ENCODE peak calls at places on chromosomes 11 and 22, in four cellular contexts. L is HCT116, N is A549, Z is transverse colon. T is an unnamed sample.

GRCh38 chr22:35477911-35478582 is 62.6 kb upstream of the RASD2 start:
- DNase-seq in L (peak; percentile 27), N (peak; percentile 70), Z (peak; percentile 72), T (peak; percentile 44)

GRCh38 chr11:69948256-69949141 is 129.3 kb upstream of the FGF3 start:
- DNase-seq in L (peak; percentile 96), N (peak; percentile 83), Z (peak; percentile 48), T (no peak)

GRCh38 chr11:31927982-31928381 is 116.9 kb upstream of the PAX6 start:
- DNase-seq in L (no peak), N (no peak), Z (no peak), T (no peak)

GRCh38 chr11:14449302-14449714 is 50.3 kb downstream of the COPB1 start:
- DNase-seq in L (no peak), N (peak; percentile 47), Z (no peak), T (no peak)

GRCh38 chr11:75639752-75640151 is 29.1 kb downstream of the MAP6 start:
- DNase-seq in L (no peak), N (no peak), Z (peak; percentile 50), T (peak; percentile 86)

GRCh38 chr11:119100246-119100959 is 1.2 kb downstream of the DPAGT1 start:
- DNase-seq in L (peak; percentile 61), N (peak; percentile 51), Z (no peak), T (no peak)

GRCh38 chr11:48024635-48025071 is 44.3 kb downstream of the PTPRJ start:
- DNase-seq in L (no peak), N (no peak), Z (no peak), T (no peak)

GRCh38 chr11:61404641-61405040 is 12.3 kb downstream of the TMEM216 start:
- DNase-seq in L (no peak), N (no peak), Z (no peak), T (no peak)

GRCh38 chr11:102783720-102784119 is 3.3 kb upstream of the MMP10 start:
- DNase-seq in L (no peak), N (no peak), Z (no peak), T (no peak)

GRCh38 chr22:36940676-36941075 is 27.2 kb downstream of the CSF2RB start:
- DNase-seq in L (no peak), N (no peak), Z (peak; percentile 34), T (no peak)

GRCh38 chr22:25900390-25900789 is 158.4 kb downstream of the MYO18B start:
- DNase-seq in L (no peak), N (no peak), Z (no peak), T (no peak)

GRCh38 chr11:70508231-70508480 is 109.8 kb downstream of the CTTN start:
- DNase-seq in L (no peak), N (no peak), Z (no peak), T (peak; percentile 1)

GRCh38 chr11:117907276-117908110 is 21.7 kb downstream of the TMPRSS13 start:
- DNase-seq in L (peak; percentile 94), N (peak; percentile 83), Z (peak; percentile 88), T (peak; percentile 82)

GRCh38 chr11:62137276-62137861 is 13.6 kb downstream of the INCENP start:
- DNase-seq in L (no peak), N (no peak), Z (no peak), T (no peak)

GRCh38 chr22:50734986-50735738 is 2.8 kb upstream of the ACR start:
- DNase-seq in L (no peak), N (no peak), Z (no peak), T (no peak)

GRCh38 chr11:117795726-117796455 is 1.1 kb downstream of the DSCAML1 start:
- DNase-seq in L (no peak), N (no peak), Z (no peak), T (no peak)

GRCh38 chr11:3091846-3092602 is 34.8 kb upstream of the CARS1 start:
- DNase-seq in L (peak; percentile 67), N (peak; percentile 83), Z (peak; percentile 80), T (peak; percentile 57)

GRCh38 chr22:50444663-50445062 is 30.2 kb downstream of the SBF1 start:
- DNase-seq in L (peak; percentile 6), N (peak; percentile 27), Z (peak; percentile 62), T (no peak)

GRCh38 chr22:27336151-27337090 is 465.1 kb downstream of the MN1 start:
- DNase-seq in L (no peak), N (no peak), Z (no peak), T (no peak)

GRCh38 chr11:63766501-63767270 is 1.9 kb downstream of the ZFTA start:
- DNase-seq in L (no peak), N (no peak), Z (no peak), T (no peak)

GRCh38 chr22:41482319-41482935 is 13.5 kb downstream of the ACO2 start:
- DNase-seq in L (no peak), N (no peak), Z (no peak), T (no peak)

GRCh38 chr11:106152013-106152412 is 74.6 kb downstream of the AASDHPPT start:
- DNase-seq in L (no peak), N (no peak), Z (no peak), T (no peak)

GRCh38 chr11:89201138-89201537 is 23.5 kb downstream of the TYR start:
- DNase-seq in L (no peak), N (no peak), Z (no peak), T (no peak)

GRCh38 chr11:103651341-103651998 is 385.0 kb upstream of the DDI1 start:
- DNase-seq in L (no peak), N (no peak), Z (no peak), T (no peak)

GRCh38 chr11:94760296-94760695 is 7.9 kb upstream of the AMOTL1 start:
- DNase-seq in L (no peak), N (no peak), Z (no peak), T (no peak)

GRCh38 chr11:76038608-76039007 is 167.7 kb downstream of the WNT11 start:
- DNase-seq in L (no peak), N (no peak), Z (no peak), T (no peak)

GRCh38 chr11:58024601-58025091 is 965 bp downstream of the OR9Q1 start:
- DNase-seq in L (no peak), N (no peak), Z (peak; percentile 77), T (peak; percentile 86)

GRCh38 chr11:125326126-125326525 is 161.6 kb downstream of the PKNOX2 start:
- DNase-seq in L (no peak), N (no peak), Z (no peak), T (no peak)
- TF ChIP-seq CTCF in L (no peak), N (no peak), Z (no peak), T (no peak)

GRCh38 chr11:115698243-115698642 is 194.0 kb upstream of the CADM1 start:
- DNase-seq in L (no peak), N (no peak), Z (no peak), T (no peak)
- TF ChIP-seq POLR2A in L (no peak), N (no peak), Z (no peak), T (no peak)

DNA sequence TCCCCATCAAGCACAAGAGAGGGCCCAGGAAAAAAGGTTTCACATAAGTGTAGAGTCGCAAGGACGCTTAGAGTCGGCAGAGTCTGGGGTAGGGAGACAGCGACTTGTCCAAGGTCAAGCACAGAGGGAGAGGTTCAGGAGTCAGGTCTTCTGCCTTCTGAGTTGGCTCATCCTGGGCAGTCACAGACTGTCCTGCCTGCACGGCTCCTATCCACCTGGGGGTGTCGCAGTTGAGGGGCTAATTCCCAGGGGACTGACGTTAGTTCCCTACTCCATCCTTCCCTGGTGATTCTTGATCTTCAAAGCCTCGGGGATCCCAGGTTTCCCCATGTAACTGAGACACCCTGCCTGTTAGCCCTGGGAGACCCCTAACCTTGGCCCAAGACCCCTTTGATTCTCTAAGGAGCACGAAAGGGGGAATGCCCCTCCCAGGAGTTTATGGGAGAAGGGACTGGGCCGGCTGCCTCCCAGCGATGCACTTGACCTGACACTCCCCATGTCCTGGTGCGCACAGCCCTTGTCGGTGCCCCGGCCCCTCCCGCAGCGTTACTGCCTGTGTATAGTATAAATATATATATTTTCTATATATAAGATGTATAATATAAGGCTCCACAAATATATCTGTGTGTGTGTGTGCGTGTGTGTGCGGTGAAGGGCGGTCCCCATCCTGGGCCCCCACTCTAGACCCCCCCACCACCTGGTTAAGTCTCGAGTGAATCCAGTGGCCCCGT is 14.7 kb upstream of the TAB1 start:
- DNase-seq in L (no peak), N (peak; percentile 60), Z (no peak), T (no peak)
- TF ChIP-seq CTCF in L (no peak), N (peak; percentile 15), Z (peak; percentile 12), T (peak; percentile 28)

GRCh38 chr11:129317564-129317963 is 58.1 kb upstream of the BARX2 start:
- DNase-seq in L (no peak), N (no peak), Z (no peak), T (no peak)
- TF ChIP-seq POLR2A in L (no peak), N (no peak), Z (no peak), T (no peak)

DNA sequence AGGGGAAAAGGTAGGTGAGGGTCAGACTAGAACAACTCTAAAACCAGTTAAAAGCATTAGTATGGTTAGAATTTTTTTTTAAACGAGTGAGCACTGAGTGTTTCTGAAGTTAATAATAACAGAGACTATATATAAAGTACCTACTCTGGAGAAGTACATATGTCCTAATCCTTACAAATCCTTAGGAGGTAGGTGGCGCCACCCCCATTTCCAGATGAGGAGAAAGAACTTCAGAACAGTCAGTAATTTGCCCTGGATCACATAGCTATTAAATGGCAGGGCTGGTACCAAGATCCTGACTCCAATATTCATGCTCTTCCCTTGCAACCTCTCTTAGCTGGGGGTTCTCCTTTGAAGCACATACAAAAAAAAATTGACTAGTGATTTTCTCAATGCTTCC is 80.5 kb downstream of the CLPB start:
- DNase-seq in L (no peak), N (peak; percentile 31), Z (no peak), T (no peak)
- TF ChIP-seq CTCF in L (peak; percentile 38), N (peak; percentile 33), Z (no peak), T (no peak)

GRCh38 chr11:113705871-113706654 is at the start of gene TMPRSS5:
- DNase-seq in L (no peak), N (no peak), Z (no peak), T (no peak)
- TF ChIP-seq POLR2A in L (no peak), N (no peak), Z (no peak), T (no peak)